ENCODE peak calls at places on chromosome 1, in seven cellular contexts. One of them, this sample, is unnamed.

GRCh38 chr1:116570358-116571214 is at the start of gene CD58:
- DNase-seq in heart left ventricle: peak
- DNase-seq in A549: peak
- DNase-seq in sigmoid colon: peak
- DNase-seq in HFFc6: peak
- DNase-seq in ovary: peak
- DNase-seq in psoas muscle: peak
- DNase-seq in this sample: peak

GRCh38 chr1:46479744-46480350 is 9.8 kb upstream of the DMBX1 start:
- DNase-seq in heart left ventricle: no peak
- DNase-seq in A549: no peak
- DNase-seq in sigmoid colon: no peak
- DNase-seq in HFFc6: no peak
- DNase-seq in ovary: no peak
- DNase-seq in psoas muscle: no peak
- DNase-seq in this sample: no peak

GRCh38 chr1:200337410-200337809 is 72.4 kb downstream of the ZNF281 start:
- DNase-seq in heart left ventricle: no peak
- DNase-seq in A549: no peak
- DNase-seq in sigmoid colon: no peak
- DNase-seq in HFFc6: no peak
- DNase-seq in ovary: no peak
- DNase-seq in psoas muscle: no peak
- DNase-seq in this sample: no peak

GRCh38 chr1:6962956-6963915 is 178.0 kb downstream of the CAMTA1 start:
- DNase-seq in heart left ventricle: peak
- DNase-seq in A549: peak
- DNase-seq in sigmoid colon: peak
- DNase-seq in HFFc6: no peak
- DNase-seq in ovary: peak
- DNase-seq in psoas muscle: peak
- DNase-seq in this sample: peak

GRCh38 chr1:59769412-59770095 is 45.2 kb upstream of the HOOK1 start:
- DNase-seq in heart left ventricle: no peak
- DNase-seq in A549: no peak
- DNase-seq in sigmoid colon: no peak
- DNase-seq in HFFc6: no peak
- DNase-seq in ovary: no peak
- DNase-seq in psoas muscle: no peak
- DNase-seq in this sample: no peak

GRCh38 chr1:88646852-88647645 is 37.0 kb upstream of the PKN2 start:
- DNase-seq in heart left ventricle: no peak
- DNase-seq in A549: no peak
- DNase-seq in sigmoid colon: no peak
- DNase-seq in HFFc6: no peak
- DNase-seq in ovary: no peak
- DNase-seq in psoas muscle: no peak
- DNase-seq in this sample: no peak

GRCh38 chr1:78091215-78091813 is 45.5 kb downstream of the GIPC2 start:
- DNase-seq in heart left ventricle: no peak
- DNase-seq in A549: no peak
- DNase-seq in sigmoid colon: no peak
- DNase-seq in HFFc6: no peak
- DNase-seq in ovary: no peak
- DNase-seq in psoas muscle: no peak
- DNase-seq in this sample: no peak

GRCh38 chr1:202268032-202268431 is 73.7 kb downstream of the UBE2T start:
- DNase-seq in heart left ventricle: no peak
- DNase-seq in A549: no peak
- DNase-seq in sigmoid colon: peak
- DNase-seq in HFFc6: no peak
- DNase-seq in ovary: peak
- DNase-seq in psoas muscle: no peak
- DNase-seq in this sample: no peak

GRCh38 chr1:156957634-156958033 is 37.2 kb downstream of the LRRC71 start:
- DNase-seq in heart left ventricle: no peak
- DNase-seq in A549: no peak
- DNase-seq in sigmoid colon: no peak
- DNase-seq in HFFc6: no peak
- DNase-seq in ovary: no peak
- DNase-seq in psoas muscle: no peak
- DNase-seq in this sample: no peak

GRCh38 chr1:215119719-215120118 is 37.2 kb downstream of the KCNK2 start:
- DNase-seq in heart left ventricle: no peak
- DNase-seq in A549: no peak
- DNase-seq in sigmoid colon: no peak
- DNase-seq in HFFc6: no peak
- DNase-seq in ovary: no peak
- DNase-seq in psoas muscle: no peak
- DNase-seq in this sample: no peak

GRCh38 chr1:19344372-19344810 is 32.3 kb downstream of the SLC66A1 start:
- DNase-seq in heart left ventricle: peak
- DNase-seq in A549: peak
- DNase-seq in sigmoid colon: peak
- DNase-seq in HFFc6: no peak
- DNase-seq in ovary: peak
- DNase-seq in psoas muscle: peak
- DNase-seq in this sample: peak

GRCh38 chr1:100896481-100896982 is 642 bp downstream of the SLC30A7 start:
- DNase-seq in heart left ventricle: no peak
- DNase-seq in A549: peak
- DNase-seq in sigmoid colon: peak
- DNase-seq in HFFc6: peak
- DNase-seq in ovary: no peak
- DNase-seq in psoas muscle: no peak
- DNase-seq in this sample: peak

GRCh38 chr1:161114556-161114955 is 3.3 kb downstream of the PFDN2 start:
- DNase-seq in heart left ventricle: no peak
- DNase-seq in A549: no peak
- DNase-seq in sigmoid colon: no peak
- DNase-seq in HFFc6: no peak
- DNase-seq in ovary: no peak
- DNase-seq in psoas muscle: no peak
- DNase-seq in this sample: no peak

GRCh38 chr1:185376840-185377635 is 60.0 kb upstream of the IVNS1ABP start:
- DNase-seq in heart left ventricle: no peak
- DNase-seq in A549: no peak
- DNase-seq in sigmoid colon: no peak
- DNase-seq in HFFc6: peak
- DNase-seq in ovary: no peak
- DNase-seq in psoas muscle: no peak
- DNase-seq in this sample: no peak

GRCh38 chr1:111592389-111593361 is 26.9 kb upstream of the RAP1A start:
- DNase-seq in heart left ventricle: peak
- DNase-seq in A549: peak
- DNase-seq in sigmoid colon: peak
- DNase-seq in HFFc6: peak
- DNase-seq in ovary: peak
- DNase-seq in psoas muscle: peak
- DNase-seq in this sample: peak

GRCh38 chr1:17306407-17306806 is 1.6 kb upstream of the PADI4 start:
- DNase-seq in heart left ventricle: no peak
- DNase-seq in A549: no peak
- DNase-seq in sigmoid colon: peak
- DNase-seq in HFFc6: no peak
- DNase-seq in ovary: no peak
- DNase-seq in psoas muscle: no peak
- DNase-seq in this sample: no peak

GRCh38 chr1:7399514-7400125 is 371.5 kb upstream of the VAMP3 start:
- DNase-seq in heart left ventricle: no peak
- DNase-seq in A549: no peak
- DNase-seq in sigmoid colon: no peak
- DNase-seq in HFFc6: no peak
- DNase-seq in ovary: no peak
- DNase-seq in psoas muscle: no peak
- DNase-seq in this sample: no peak

GRCh38 chr1:212020975-212021374 is 14.4 kb downstream of the INTS7 start:
- DNase-seq in heart left ventricle: no peak
- DNase-seq in A549: no peak
- DNase-seq in sigmoid colon: no peak
- DNase-seq in HFFc6: no peak
- DNase-seq in ovary: no peak
- DNase-seq in psoas muscle: no peak
- DNase-seq in this sample: no peak

GRCh38 chr1:98278055-98278454 is 357.2 kb upstream of the DPYD start:
- DNase-seq in heart left ventricle: no peak
- DNase-seq in A549: no peak
- DNase-seq in sigmoid colon: no peak
- DNase-seq in HFFc6: no peak
- DNase-seq in ovary: no peak
- DNase-seq in psoas muscle: no peak
- DNase-seq in this sample: no peak
- TF ChIP-seq CTCF in heart left ventricle: no peak
- TF ChIP-seq CTCF in A549: no peak
- TF ChIP-seq CTCF in sigmoid colon: no peak
- TF ChIP-seq CTCF in HFFc6: no peak
- TF ChIP-seq CTCF in ovary: no peak
- TF ChIP-seq CTCF in psoas muscle: no peak
- TF ChIP-seq CTCF in this sample: no peak

GRCh38 chr1:41025979-41026819 is 4.7 kb upstream of the SLFNL1 start:
- DNase-seq in heart left ventricle: no peak
- DNase-seq in A549: no peak
- DNase-seq in sigmoid colon: no peak
- DNase-seq in HFFc6: no peak
- DNase-seq in ovary: no peak
- DNase-seq in psoas muscle: no peak
- DNase-seq in this sample: no peak

GRCh38 chr1:41024953-41025352 is 3.4 kb upstream of the SLFNL1 start:
- DNase-seq in heart left ventricle: no peak
- DNase-seq in A549: no peak
- DNase-seq in sigmoid colon: no peak
- DNase-seq in HFFc6: no peak
- DNase-seq in ovary: no peak
- DNase-seq in psoas muscle: no peak
- DNase-seq in this sample: no peak

GRCh38 chr1:41021526-41022308 is at the start of gene SLFNL1:
- DNase-seq in heart left ventricle: peak
- DNase-seq in A549: no peak
- DNase-seq in sigmoid colon: no peak
- DNase-seq in HFFc6: peak
- DNase-seq in ovary: no peak
- DNase-seq in psoas muscle: no peak
- DNase-seq in this sample: no peak

GRCh38 chr1:41022424-41022823 is 899 bp upstream of the SLFNL1 start:
- DNase-seq in heart left ventricle: no peak
- DNase-seq in A549: no peak
- DNase-seq in sigmoid colon: no peak
- DNase-seq in HFFc6: no peak
- DNase-seq in ovary: no peak
- DNase-seq in psoas muscle: no peak
- DNase-seq in this sample: no peak

GRCh38 chr1:41023279-41023990 is 1.9 kb upstream of the SLFNL1 start:
- DNase-seq in heart left ventricle: no peak
- DNase-seq in A549: no peak
- DNase-seq in sigmoid colon: no peak
- DNase-seq in HFFc6: peak
- DNase-seq in ovary: no peak
- DNase-seq in psoas muscle: no peak
- DNase-seq in this sample: no peak
- TF ChIP-seq CTCF in heart left ventricle: no peak
- TF ChIP-seq CTCF in A549: no peak
- TF ChIP-seq CTCF in sigmoid colon: no peak
- TF ChIP-seq CTCF in HFFc6: peak
- TF ChIP-seq CTCF in ovary: peak
- TF ChIP-seq CTCF in psoas muscle: peak
- TF ChIP-seq CTCF in this sample: no peak

GRCh38 chr1:9482816-9483572 is 56.3 kb upstream of the SLC25A33 start:
- DNase-seq in heart left ventricle: peak
- DNase-seq in A549: no peak
- DNase-seq in sigmoid colon: no peak
- DNase-seq in HFFc6: no peak
- DNase-seq in ovary: peak
- DNase-seq in psoas muscle: no peak
- DNase-seq in this sample: peak
- TF ChIP-seq CTCF in heart left ventricle: no peak
- TF ChIP-seq CTCF in A549: no peak
- TF ChIP-seq CTCF in sigmoid colon: no peak
- TF ChIP-seq CTCF in HFFc6: no peak
- TF ChIP-seq CTCF in ovary: no peak
- TF ChIP-seq CTCF in psoas muscle: no peak
- TF ChIP-seq CTCF in this sample: no peak

DNA sequence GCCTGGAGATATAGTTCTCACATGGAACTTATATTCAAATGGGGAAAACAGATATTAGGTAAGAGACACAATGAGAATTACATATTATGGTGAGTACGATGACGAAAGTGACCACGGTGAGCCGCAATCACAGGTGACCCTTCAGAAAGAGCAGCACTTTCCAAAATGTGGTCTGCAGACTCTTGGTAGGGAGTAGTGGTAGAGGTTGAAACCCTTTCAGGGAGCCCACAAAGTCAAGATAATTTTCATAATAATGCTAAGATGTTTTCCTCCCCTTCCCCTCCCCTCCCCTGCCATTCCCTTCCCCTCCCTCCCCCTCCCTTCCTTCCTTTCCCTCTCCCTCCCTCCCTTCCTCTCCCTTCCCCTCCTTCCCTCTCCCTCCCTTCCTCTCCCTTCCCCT is 83.5 kb upstream of the AKT3 start:
- DNase-seq in heart left ventricle: no peak
- DNase-seq in A549: no peak
- DNase-seq in sigmoid colon: no peak
- DNase-seq in HFFc6: no peak
- DNase-seq in ovary: no peak
- DNase-seq in psoas muscle: no peak
- DNase-seq in this sample: no peak
- TF ChIP-seq CTCF in heart left ventricle: no peak
- TF ChIP-seq CTCF in A549: no peak
- TF ChIP-seq CTCF in sigmoid colon: no peak
- TF ChIP-seq CTCF in HFFc6: no peak
- TF ChIP-seq CTCF in ovary: no peak
- TF ChIP-seq CTCF in psoas muscle: no peak
- TF ChIP-seq CTCF in this sample: no peak

DNA sequence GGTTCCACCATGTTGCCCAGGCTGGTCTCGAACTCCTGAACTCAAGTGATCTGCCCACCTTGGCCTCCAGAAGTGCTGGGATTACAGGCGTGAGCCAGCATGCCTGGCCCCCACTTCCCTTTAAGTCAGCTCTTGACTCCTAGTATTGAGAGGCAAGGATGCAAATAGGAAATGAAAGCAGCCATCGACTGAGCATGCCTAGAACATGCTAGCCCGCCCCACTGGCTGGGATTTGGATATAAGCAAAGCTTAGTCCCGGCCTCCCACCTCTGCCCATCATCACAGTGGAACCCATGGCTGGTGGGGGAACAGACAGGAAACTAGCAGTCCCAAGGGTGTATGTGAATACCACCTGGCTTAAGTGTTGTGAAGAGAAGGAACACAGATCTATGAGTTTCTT is 10.5 kb downstream of the C1orf167 start:
- DNase-seq in heart left ventricle: no peak
- DNase-seq in A549: no peak
- DNase-seq in sigmoid colon: no peak
- DNase-seq in HFFc6: no peak
- DNase-seq in ovary: no peak
- DNase-seq in psoas muscle: no peak
- DNase-seq in this sample: no peak
- TF ChIP-seq CTCF in heart left ventricle: no peak
- TF ChIP-seq CTCF in A549: no peak
- TF ChIP-seq CTCF in sigmoid colon: no peak
- TF ChIP-seq CTCF in HFFc6: no peak
- TF ChIP-seq CTCF in ovary: no peak
- TF ChIP-seq CTCF in psoas muscle: no peak
- TF ChIP-seq CTCF in this sample: no peak